ENCODE peak calls at places on chromosomes 4 and X, in nine cellular contexts. N is NB4, B is ecto neural progenitor cell, U is foreskin fibroblast, E is retina, S is T-helper 2 cell, Z is GM12891, M is WERI-Rb-1, R is H4. D is an unnamed sample.

GRCh38 chrX:53357799-53358530 is 64.5 kb downstream of the SMC1A start:
- DNase-seq in M (no peak), E (no peak), U (peak; percentile 42), S (no peak), R (no peak), B (no peak), N (no peak), Z (no peak), D (no peak)

GRCh38 chrX:39819921-39820849 is 277.6 kb downstream of the BCOR start:
- DNase-seq in N (no peak), E (peak; percentile 56), S (no peak), Z (no peak), B (peak; percentile 68), R (no peak), M (peak; percentile 71), U (no peak), D (no peak)

GRCh38 chr4:94390804-94391410 is 48.3 kb upstream of the HPGDS start:
- DNase-seq in E (no peak), U (peak; percentile 19), R (no peak), B (no peak), N (peak; percentile 3), M (no peak), S (no peak), Z (peak; percentile 5), D (peak; percentile 1)

GRCh38 chrX:68932611-68933010 is 103.8 kb downstream of the EFNB1 start:
- DNase-seq in R (no peak), N (no peak), B (no peak), U (no peak), S (no peak), E (no peak), Z (no peak), M (no peak), D (no peak)

GRCh38 chrX:150813922-150814321 is 84.5 kb downstream of the CD99L2 start:
- DNase-seq in U (peak; percentile 33), Z (no peak), N (no peak), S (no peak), R (no peak), M (no peak), E (no peak), B (no peak), D (no peak)

GRCh38 chr4:179624768-179625181 is 2182.5 kb upstream of the AGA start:
- DNase-seq in M (no peak), U (peak; percentile 7), S (no peak), B (no peak), N (peak; percentile 15), R (peak; percentile 67), E (no peak), Z (no peak), D (no peak)

GRCh38 chr4:2412534-2412884 is 5.9 kb downstream of the ZFYVE28 start:
- DNase-seq in S (no peak), M (no peak), B (no peak), Z (peak; percentile 49), U (no peak), E (no peak), N (no peak), R (peak; percentile 69), D (peak; percentile 31)

GRCh38 chr4:140152015-140152703 is 1.8 kb downstream of the MAML3 start:
- DNase-seq in R (no peak), M (peak; percentile 90), S (peak; percentile 39), U (peak; percentile 85), Z (peak; percentile 27), E (peak; percentile 94), B (no peak), N (no peak), D (peak; percentile 80)

GRCh38 chr4:3037957-3038451 is 36.3 kb downstream of the HTT-AS start:
- DNase-seq in U (no peak), M (no peak), Z (no peak), B (no peak), E (no peak), N (no peak), S (no peak), R (no peak), D (no peak)

GRCh38 chr4:14856076-14856926 is 146.0 kb upstream of the CPEB2 start:
- DNase-seq in S (no peak), Z (no peak), U (peak; percentile 98), N (peak; percentile 94), E (no peak), R (peak; percentile 96), B (no peak), M (no peak), D (no peak)

GRCh38 chr4:6909970-6910339 is 329 bp downstream of the TBC1D14 start:
- DNase-seq in U (peak; percentile 52), N (peak; percentile 76), E (peak; percentile 21), M (peak; percentile 29), B (no peak), S (no peak), Z (peak; percentile 58), R (no peak), D (no peak)

GRCh38 chrX:57155171-57155570 is 18.0 kb upstream of the SPIN2A start:
- DNase-seq in U (no peak), N (peak; percentile 41), M (no peak), R (no peak), Z (no peak), S (no peak), B (no peak), E (no peak), D (no peak)

GRCh38 chr4:87304659-87305277 is 17.9 kb downstream of the HSD17B13 start:
- DNase-seq in S (no peak), R (peak; percentile 84), U (peak; percentile 8), Z (no peak), B (no peak), M (no peak), E (no peak), N (no peak), D (no peak)

GRCh38 chr4:5460106-5460801 is 248.1 kb downstream of the EVC2 start:
- DNase-seq in B (peak; percentile 71), S (no peak), M (peak; percentile 67), R (peak; percentile 39), Z (peak; percentile 25), N (peak; percentile 53), E (peak; percentile 36), U (peak; percentile 18), D (no peak)

GRCh38 chrX:65587616-65588526 is 53.3 kb upstream of the LAS1L start:
- DNase-seq in M (no peak), S (no peak), B (no peak), R (peak; percentile 62), N (no peak), Z (no peak), E (no peak), U (peak; percentile 89), D (peak; percentile 57)

GRCh38 chr4:78019494-78019893 is 37.6 kb upstream of the FRAS1 start:
- DNase-seq in N (no peak), S (no peak), E (no peak), M (no peak), U (no peak), Z (no peak), B (no peak), R (no peak), D (no peak)

GRCh38 chrX:47351706-47352105 is 18.7 kb upstream of the ZNF157 start:
- DNase-seq in Z (no peak), M (no peak), S (no peak), R (no peak), N (no peak), U (no peak), B (no peak), E (no peak), D (no peak)

GRCh38 chr4:153151535-153152452 is 52.4 kb upstream of the TRIM2 start:
- DNase-seq in N (peak; percentile 71), B (peak; percentile 97), Z (peak; percentile 35), S (peak; percentile 20), R (no peak), U (peak; percentile 38), M (peak; percentile 77), E (peak; percentile 90), D (peak; percentile 8)

GRCh38 chr4:3202836-3203820 is 45.8 kb upstream of the MSANTD1 start:
- DNase-seq in E (no peak), N (peak; percentile 51), M (no peak), S (no peak), Z (no peak), B (no peak), R (no peak), U (peak; percentile 27), D (no peak)

GRCh38 chrX:153397256-153397960 is 3.7 kb downstream of the PNMA6E start:
- DNase-seq in M (no peak), Z (no peak), N (no peak), S (no peak), B (no peak), U (no peak), E (no peak), R (no peak), D (no peak)

GRCh38 chr4:168825975-168826374 is 184.1 kb downstream of the CBR4 start:
- DNase-seq in N (no peak), E (no peak), S (no peak), Z (no peak), B (no peak), M (no peak), U (peak; percentile 69), R (no peak), D (no peak)

GRCh38 chr4:53193111-53193510 is 172.8 kb downstream of the SCFD2 start:
- DNase-seq in E (no peak), U (no peak), S (no peak), B (no peak), R (no peak), N (no peak), M (no peak), Z (no peak), D (no peak)

GRCh38 chr4:152045781-152046571 is 285.2 kb upstream of the GATB start:
- DNase-seq in M (peak; percentile 83), R (no peak), N (no peak), E (peak; percentile 79), B (peak; percentile 91), S (no peak), Z (peak; percentile 53), U (peak; percentile 13), D (no peak)

GRCh38 chr4:7183780-7184460 is 8.4 kb upstream of the SORCS2 start:
- DNase-seq in E (no peak), N (no peak), R (no peak), M (no peak), B (peak; percentile 10), S (no peak), U (no peak), Z (no peak), D (no peak)

GRCh38 chr4:143186202-143186601 is 1.5 kb downstream of the USP38 start:
- DNase-seq in R (no peak), M (no peak), E (no peak), B (no peak), S (no peak), Z (no peak), U (peak; percentile 38), N (peak; percentile 3), D (no peak)

GRCh38 chr4:123889376-123889945 is 492.9 kb downstream of the SPRY1 start:
- DNase-seq in U (peak; percentile 60), R (no peak), M (no peak), Z (no peak), N (no peak), B (no peak), E (no peak), S (no peak), D (no peak)

GRCh38 chr4:666822-667544 is 7.1 kb downstream of the ATP5ME start:
- DNase-seq in R (no peak), Z (no peak), M (no peak), S (no peak), U (no peak), N (no peak), E (no peak), B (no peak), D (no peak)

GRCh38 chr4:82201303-82201702 is 172.5 kb downstream of the HNRNPD start:
- DNase-seq in M (no peak), N (no peak), B (no peak), E (no peak), Z (no peak), S (no peak), U (no peak), R (peak; percentile 49), D (no peak)

GRCh38 chr4:44928785-44929184 is 202.4 kb upstream of the GNPDA2 start:
- DNase-seq in B (no peak), U (no peak), R (no peak), S (no peak), Z (no peak), N (no peak), M (no peak), E (no peak), D (no peak)

GRCh38 chr4:8556341-8557150 is 23.6 kb upstream of the GPR78 start:
- DNase-seq in M (no peak), E (no peak), B (no peak), N (no peak), U (peak; percentile 25), Z (no peak), S (no peak), R (no peak), D (no peak)

GRCh38 chr4:108926058-108926457 is 163.2 kb upstream of the ETNPPL start:
- DNase-seq in U (peak; percentile 68), N (peak; percentile 10), M (no peak), S (no peak), Z (no peak), R (no peak), B (no peak), E (no peak), D (no peak)